ENCODE peak calls at places on chromosomes 16 and 17, in five cellular contexts. One of them, this sample, is unnamed.

GRCh38 chr16:917591-918061 is 53.2 kb downstream of the LMF1 start:
- DNase-seq in tibial nerve: no peak
- DNase-seq in HCEC 1CT: no peak
- DNase-seq in activated T-helper 9 cell treated with anti-CD3 and anti-CD28 coated beads, Interleukin-2, amount 50 U/mL, for 16 hours: no peak
- DNase-seq in right cardiac atrium: peak
- DNase-seq in this sample: no peak

GRCh38 chr17:42518755-42519545 is 17.1 kb upstream of the NAGLU start:
- DNase-seq in tibial nerve: peak
- DNase-seq in HCEC 1CT: peak
- DNase-seq in activated T-helper 9 cell treated with anti-CD3 and anti-CD28 coated beads, Interleukin-2, amount 50 U/mL, for 16 hours: no peak
- DNase-seq in right cardiac atrium: peak
- DNase-seq in this sample: peak

GRCh38 chr17:69729937-69730336 is 315.4 kb downstream of the MAP2K6 start:
- DNase-seq in tibial nerve: no peak
- DNase-seq in HCEC 1CT: peak
- DNase-seq in activated T-helper 9 cell treated with anti-CD3 and anti-CD28 coated beads, Interleukin-2, amount 50 U/mL, for 16 hours: no peak
- DNase-seq in right cardiac atrium: no peak
- DNase-seq in this sample: no peak

GRCh38 chr16:10961231-10961630 is 16.9 kb downstream of the CLEC16A start:
- DNase-seq in tibial nerve: no peak
- DNase-seq in HCEC 1CT: peak
- DNase-seq in activated T-helper 9 cell treated with anti-CD3 and anti-CD28 coated beads, Interleukin-2, amount 50 U/mL, for 16 hours: no peak
- DNase-seq in right cardiac atrium: peak
- DNase-seq in this sample: no peak

GRCh38 chr16:60127196-60127595 is 1393.1 kb upstream of the GOT2 start:
- DNase-seq in tibial nerve: no peak
- DNase-seq in HCEC 1CT: no peak
- DNase-seq in activated T-helper 9 cell treated with anti-CD3 and anti-CD28 coated beads, Interleukin-2, amount 50 U/mL, for 16 hours: no peak
- DNase-seq in right cardiac atrium: peak
- DNase-seq in this sample: no peak

GRCh38 chr16:48541108-48541786 is 68.7 kb downstream of the N4BP1 start:
- DNase-seq in tibial nerve: no peak
- DNase-seq in HCEC 1CT: no peak
- DNase-seq in activated T-helper 9 cell treated with anti-CD3 and anti-CD28 coated beads, Interleukin-2, amount 50 U/mL, for 16 hours: no peak
- DNase-seq in right cardiac atrium: no peak
- DNase-seq in this sample: no peak

GRCh38 chr17:80287806-80288579 is 27.3 kb downstream of the RNF213 start:
- DNase-seq in tibial nerve: no peak
- DNase-seq in HCEC 1CT: no peak
- DNase-seq in activated T-helper 9 cell treated with anti-CD3 and anti-CD28 coated beads, Interleukin-2, amount 50 U/mL, for 16 hours: no peak
- DNase-seq in right cardiac atrium: no peak
- DNase-seq in this sample: no peak

GRCh38 chr16:89265647-89266046 is 48.1 kb downstream of the ZNF778 start:
- DNase-seq in tibial nerve: no peak
- DNase-seq in HCEC 1CT: no peak
- DNase-seq in activated T-helper 9 cell treated with anti-CD3 and anti-CD28 coated beads, Interleukin-2, amount 50 U/mL, for 16 hours: no peak
- DNase-seq in right cardiac atrium: no peak
- DNase-seq in this sample: no peak

GRCh38 chr17:75475851-75476250 is 19.4 kb downstream of the TMEM94 start:
- DNase-seq in tibial nerve: no peak
- DNase-seq in HCEC 1CT: no peak
- DNase-seq in activated T-helper 9 cell treated with anti-CD3 and anti-CD28 coated beads, Interleukin-2, amount 50 U/mL, for 16 hours: no peak
- DNase-seq in right cardiac atrium: peak
- DNase-seq in this sample: peak

GRCh38 chr17:8163978-8164814 is 1.4 kb upstream of the VAMP2 start:
- DNase-seq in tibial nerve: peak
- DNase-seq in HCEC 1CT: peak
- DNase-seq in activated T-helper 9 cell treated with anti-CD3 and anti-CD28 coated beads, Interleukin-2, amount 50 U/mL, for 16 hours: peak
- DNase-seq in right cardiac atrium: peak
- DNase-seq in this sample: peak

GRCh38 chr17:77571562-77571981 is 386.9 kb upstream of the TNRC6C start:
- DNase-seq in tibial nerve: no peak
- DNase-seq in HCEC 1CT: no peak
- DNase-seq in activated T-helper 9 cell treated with anti-CD3 and anti-CD28 coated beads, Interleukin-2, amount 50 U/mL, for 16 hours: no peak
- DNase-seq in right cardiac atrium: no peak
- DNase-seq in this sample: no peak

GRCh38 chr17:75921596-75921995 is 16.9 kb upstream of the MRPL38 start:
- DNase-seq in tibial nerve: no peak
- DNase-seq in HCEC 1CT: no peak
- DNase-seq in activated T-helper 9 cell treated with anti-CD3 and anti-CD28 coated beads, Interleukin-2, amount 50 U/mL, for 16 hours: no peak
- DNase-seq in right cardiac atrium: no peak
- DNase-seq in this sample: no peak

GRCh38 chr17:4073983-4074830 is 68.6 kb downstream of the ZZEF1 start:
- DNase-seq in tibial nerve: no peak
- DNase-seq in HCEC 1CT: no peak
- DNase-seq in activated T-helper 9 cell treated with anti-CD3 and anti-CD28 coated beads, Interleukin-2, amount 50 U/mL, for 16 hours: no peak
- DNase-seq in right cardiac atrium: peak
- DNase-seq in this sample: peak

GRCh38 chr16:23016372-23016771 is 132.9 kb downstream of the USP31 start:
- DNase-seq in tibial nerve: no peak
- DNase-seq in HCEC 1CT: no peak
- DNase-seq in activated T-helper 9 cell treated with anti-CD3 and anti-CD28 coated beads, Interleukin-2, amount 50 U/mL, for 16 hours: no peak
- DNase-seq in right cardiac atrium: no peak
- DNase-seq in this sample: no peak

GRCh38 chr17:41689497-41690299 is 1.0 kb downstream of the EIF1 start:
- DNase-seq in tibial nerve: peak
- DNase-seq in HCEC 1CT: peak
- DNase-seq in activated T-helper 9 cell treated with anti-CD3 and anti-CD28 coated beads, Interleukin-2, amount 50 U/mL, for 16 hours: peak
- DNase-seq in right cardiac atrium: no peak
- DNase-seq in this sample: peak

GRCh38 chr17:61157246-61157887 is 242.3 kb upstream of the TBX2 start:
- DNase-seq in tibial nerve: no peak
- DNase-seq in HCEC 1CT: peak
- DNase-seq in activated T-helper 9 cell treated with anti-CD3 and anti-CD28 coated beads, Interleukin-2, amount 50 U/mL, for 16 hours: no peak
- DNase-seq in right cardiac atrium: peak
- DNase-seq in this sample: no peak

GRCh38 chr16:62068747-62069146 is 32.5 kb upstream of the CDH8 start:
- DNase-seq in tibial nerve: no peak
- DNase-seq in HCEC 1CT: no peak
- DNase-seq in activated T-helper 9 cell treated with anti-CD3 and anti-CD28 coated beads, Interleukin-2, amount 50 U/mL, for 16 hours: no peak
- DNase-seq in right cardiac atrium: no peak
- DNase-seq in this sample: no peak

GRCh38 chr16:84084570-84085270 is 32.0 kb downstream of the MBTPS1 start:
- DNase-seq in tibial nerve: peak
- DNase-seq in HCEC 1CT: peak
- DNase-seq in activated T-helper 9 cell treated with anti-CD3 and anti-CD28 coated beads, Interleukin-2, amount 50 U/mL, for 16 hours: peak
- DNase-seq in right cardiac atrium: peak
- DNase-seq in this sample: peak

GRCh38 chr16:67773099-67773498 is 33.3 kb downstream of the RANBP10 start:
- DNase-seq in tibial nerve: peak
- DNase-seq in HCEC 1CT: peak
- DNase-seq in activated T-helper 9 cell treated with anti-CD3 and anti-CD28 coated beads, Interleukin-2, amount 50 U/mL, for 16 hours: no peak
- DNase-seq in right cardiac atrium: peak
- DNase-seq in this sample: peak

GRCh38 chr16:50671644-50672260 is 9.4 kb downstream of the SNX20 start:
- DNase-seq in tibial nerve: no peak
- DNase-seq in HCEC 1CT: no peak
- DNase-seq in activated T-helper 9 cell treated with anti-CD3 and anti-CD28 coated beads, Interleukin-2, amount 50 U/mL, for 16 hours: no peak
- DNase-seq in right cardiac atrium: no peak
- DNase-seq in this sample: no peak

GRCh38 chr17:50470451-50470850 is 1.8 kb upstream of the CHAD start:
- DNase-seq in tibial nerve: no peak
- DNase-seq in HCEC 1CT: no peak
- DNase-seq in activated T-helper 9 cell treated with anti-CD3 and anti-CD28 coated beads, Interleukin-2, amount 50 U/mL, for 16 hours: no peak
- DNase-seq in right cardiac atrium: no peak
- DNase-seq in this sample: no peak

GRCh38 chr17:7841309-7841621 is 7.2 kb downstream of the KDM6B start:
- DNase-seq in tibial nerve: no peak
- DNase-seq in HCEC 1CT: no peak
- DNase-seq in activated T-helper 9 cell treated with anti-CD3 and anti-CD28 coated beads, Interleukin-2, amount 50 U/mL, for 16 hours: no peak
- DNase-seq in right cardiac atrium: no peak
- DNase-seq in this sample: no peak

GRCh38 chr17:63039899-63040602 is 74.0 kb downstream of the TANC2 start:
- DNase-seq in tibial nerve: no peak
- DNase-seq in HCEC 1CT: peak
- DNase-seq in activated T-helper 9 cell treated with anti-CD3 and anti-CD28 coated beads, Interleukin-2, amount 50 U/mL, for 16 hours: no peak
- DNase-seq in right cardiac atrium: no peak
- DNase-seq in this sample: no peak

GRCh38 chr16:70717065-70717464 is 31.2 kb upstream of the MTSS2 start:
- DNase-seq in tibial nerve: no peak
- DNase-seq in HCEC 1CT: no peak
- DNase-seq in activated T-helper 9 cell treated with anti-CD3 and anti-CD28 coated beads, Interleukin-2, amount 50 U/mL, for 16 hours: no peak
- DNase-seq in right cardiac atrium: no peak
- DNase-seq in this sample: no peak

GRCh38 chr17:20300399-20301037 is 166.8 kb downstream of the LGALS9B start:
- DNase-seq in tibial nerve: no peak
- DNase-seq in HCEC 1CT: no peak
- DNase-seq in activated T-helper 9 cell treated with anti-CD3 and anti-CD28 coated beads, Interleukin-2, amount 50 U/mL, for 16 hours: no peak
- DNase-seq in right cardiac atrium: no peak
- DNase-seq in this sample: no peak

This sample was measured in heart right ventricle.